ENCODE peak calls at places on chromosome 9, in five cellular contexts. U is esophagus muscularis mucosa, Y is upper lobe of left lung, B is sigmoid colon, P is Panc1. J is an unnamed sample. For H3K4me1, the result is how much of the 10 kb centered on the place peaks cover.

GRCh38 chr9:93336720-93337119 is 114.8 kb upstream of the FAM120A start:
- DNase-seq in U (peak), Y (no peak), B (no peak), P (no peak), J (no peak)

GRCh38 chr9:124198948-124199347 is 58.8 kb upstream of the NEK6 start:
- DNase-seq in U (no peak), Y (no peak), B (peak), P (no peak), J (no peak)

GRCh38 chr9:105656131-105656921 is 5.9 kb upstream of the TAL2 start:
- DNase-seq in U (no peak), Y (no peak), B (no peak), P (no peak), J (no peak)

GRCh38 chr9:93676310-93677054 is 100.1 kb downstream of the PHF2 start:
- DNase-seq in U (no peak), Y (peak), B (peak), P (no peak), J (peak)

GRCh38 chr9:18208166-18209059 is 265.5 kb upstream of the ADAMTSL1 start:
- DNase-seq in U (no peak), Y (peak), B (no peak), P (no peak), J (no peak)

GRCh38 chr9:36698984-36699383 is 126.3 kb downstream of the MELK start:
- DNase-seq in U (peak), Y (no peak), B (no peak), P (no peak), J (no peak)

GRCh38 chr9:127908660-127908926 is 8.2 kb downstream of the ST6GALNAC4 start:
- DNase-seq in U (no peak), Y (no peak), B (no peak), P (no peak), J (no peak)

GRCh38 chr9:99184073-99184426 is 37.7 kb downstream of the ALG2 start:
- DNase-seq in U (peak), Y (no peak), B (no peak), P (no peak), J (no peak)

GRCh38 chr9:106772523-106773290 is 90.3 kb upstream of the ZNF462 start:
- DNase-seq in U (no peak), Y (no peak), B (no peak), P (no peak), J (no peak)

GRCh38 chr9:137873408-137873807 is 4.2 kb upstream of the CACNA1B start:
- DNase-seq in U (peak), Y (no peak), B (no peak), P (no peak), J (no peak)

GRCh38 chr9:32434892-32435291 is 50.4 kb downstream of the ACO1 start:
- DNase-seq in U (no peak), Y (no peak), B (no peak), P (no peak), J (no peak)

GRCh38 chr9:134455951-134456739 is 129.9 kb downstream of the RXRA start:
- DNase-seq in U (peak), Y (peak), B (peak), P (no peak), J (peak)

GRCh38 chr9:135291165-135291564 is 188.4 kb upstream of the PPP1R26 start:
- DNase-seq in U (no peak), Y (no peak), B (no peak), P (no peak), J (no peak)

GRCh38 chr9:113355197-113355596 is 5.9 kb downstream of the BSPRY start:
- DNase-seq in U (no peak), Y (no peak), B (no peak), P (no peak), J (no peak)

GRCh38 chr9:97220894-97221477 is 86.5 kb upstream of the CCDC180 start:
- DNase-seq in U (no peak), Y (no peak), B (no peak), P (no peak), J (no peak)

GRCh38 chr9:89919171-89919681 is 314.4 kb downstream of the GADD45G start:
- DNase-seq in U (peak), Y (peak), B (no peak), P (peak), J (peak)

GRCh38 chr9:131666029-131666428 is 73.8 kb downstream of the RAPGEF1 start:
- DNase-seq in U (no peak), Y (no peak), B (no peak), P (no peak), J (no peak)

GRCh38 chr9:1997646-1998045 is 17.5 kb upstream of the SMARCA2 start:
- DNase-seq in U (no peak), Y (no peak), B (no peak), P (no peak), J (no peak)

GRCh38 chr9:21414220-21414940 is 5.5 kb downstream of the IFNA8 start:
- DNase-seq in U (no peak), Y (no peak), B (no peak), P (no peak), J (no peak)

GRCh38 chr9:69971643-69972449 is 71.8 kb upstream of the MAMDC2 start:
- DNase-seq in U (no peak), Y (peak), B (peak), P (peak), J (peak)

GRCh38 chr9:88816141-88816540 is 175.1 kb upstream of the S1PR3 start:
- DNase-seq in U (no peak), Y (no peak), B (no peak), P (no peak), J (no peak)

GRCh38 chr9:126548312-126548711 is 65.4 kb upstream of the LMX1B start:
- DNase-seq in U (no peak), Y (no peak), B (no peak), P (no peak), J (no peak)

GRCh38 chr9:96567203-96567700 is 52.4 kb downstream of the CDC14B start:
- DNase-seq in U (no peak), Y (no peak), B (no peak), P (no peak), J (no peak)

GRCh38 chr9:101513351-101513750 is 20.3 kb upstream of the RNF20 start:
- DNase-seq in U (no peak), Y (no peak), B (no peak), P (no peak), J (no peak)

GRCh38 chr9:116737137-116737546 is 50.0 kb downstream of the TRIM32 start:
- DNase-seq in U (no peak), Y (peak), B (peak), P (peak), J (peak)

GRCh38 chr9:20988916-20989315 is 42.5 kb downstream of the HACD4 start:
- DNase-seq in U (no peak), Y (no peak), B (no peak), P (no peak), J (no peak)

GRCh38 chr9:126722922-126723806 is 81.7 kb upstream of the ZBTB43 start:
- DNase-seq in U (peak), Y (peak), B (peak), P (no peak), J (no peak)

GRCh38 chr9:79057576-79057975 is 514.2 kb upstream of the TLE4 start:
- DNase-seq in U (no peak), Y (no peak), B (no peak), P (no peak), J (no peak)

GRCh38 chr9:91778031-91778430 is 172.0 kb downstream of the ROR2 start:
- DNase-seq in U (no peak), Y (no peak), B (peak), P (no peak), J (no peak)

GRCh38 chr9:131396626-131397025 is 2.7 kb downstream of the PRRC2B start:
- DNase-seq in U (no peak), Y (no peak), B (no peak), P (no peak), J (no peak)

GRCh38 chr9:93597142-93597706 is 20.8 kb downstream of the PHF2 start:
- DNase-seq in U (no peak), Y (no peak), B (no peak), P (no peak), J (peak)

GRCh38 chr9:27033815-27034403 is 28.4 kb upstream of the LRRC19 start:
- DNase-seq in U (no peak), Y (peak), B (peak), P (peak), J (no peak)

GRCh38 chr9:72412483-72413040 is 47.6 kb upstream of the ZFAND5 start:
- DNase-seq in U (no peak), Y (no peak), B (no peak), P (no peak), J (no peak)

GRCh38 chr9:89422151-89422918 is 75.6 kb downstream of the SEMA4D start:
- DNase-seq in U (no peak), Y (no peak), B (no peak), P (no peak), J (no peak)

GRCh38 chr9:69829484-69829883 is 8.9 kb downstream of the CFAP95 start:
- DNase-seq in U (no peak), Y (no peak), B (no peak), P (no peak), J (no peak)

GRCh38 chr9:2576631-2577030 is 45.0 kb upstream of the VLDLR start:
- DNase-seq in U (no peak), Y (no peak), B (no peak), P (no peak), J (no peak)

GRCh38 chr9:76218868-76219462 is 175.3 kb downstream of the RFK start:
- DNase-seq in U (no peak), Y (no peak), B (no peak), P (no peak), J (no peak)

DNA sequence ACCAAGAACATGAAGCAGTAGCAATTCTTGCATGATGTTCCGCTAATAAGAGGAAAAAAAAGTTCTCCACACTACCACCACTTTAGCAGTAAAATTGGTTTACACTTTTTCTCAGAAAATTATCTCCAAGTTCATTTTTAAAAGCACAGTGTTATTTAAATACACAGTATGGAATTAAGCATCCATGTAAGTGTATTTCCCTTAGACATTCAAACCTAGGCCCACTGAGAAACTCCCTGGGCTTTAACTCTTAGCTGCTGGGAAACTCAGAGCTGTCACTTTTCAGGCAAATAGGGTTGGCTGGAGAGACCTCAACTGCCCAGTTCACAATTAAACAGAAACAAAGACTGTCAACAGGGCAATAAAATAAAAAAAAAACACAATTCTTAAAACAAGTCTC is 2.7 kb downstream of the GNAQ start:
- DNase-seq in U (no peak), Y (no peak), B (no peak), P (no peak), J (no peak)
- H3K27ac ChIP-seq in U (peak), Y (peak), B (peak), P (no peak), J (peak)

DNA sequence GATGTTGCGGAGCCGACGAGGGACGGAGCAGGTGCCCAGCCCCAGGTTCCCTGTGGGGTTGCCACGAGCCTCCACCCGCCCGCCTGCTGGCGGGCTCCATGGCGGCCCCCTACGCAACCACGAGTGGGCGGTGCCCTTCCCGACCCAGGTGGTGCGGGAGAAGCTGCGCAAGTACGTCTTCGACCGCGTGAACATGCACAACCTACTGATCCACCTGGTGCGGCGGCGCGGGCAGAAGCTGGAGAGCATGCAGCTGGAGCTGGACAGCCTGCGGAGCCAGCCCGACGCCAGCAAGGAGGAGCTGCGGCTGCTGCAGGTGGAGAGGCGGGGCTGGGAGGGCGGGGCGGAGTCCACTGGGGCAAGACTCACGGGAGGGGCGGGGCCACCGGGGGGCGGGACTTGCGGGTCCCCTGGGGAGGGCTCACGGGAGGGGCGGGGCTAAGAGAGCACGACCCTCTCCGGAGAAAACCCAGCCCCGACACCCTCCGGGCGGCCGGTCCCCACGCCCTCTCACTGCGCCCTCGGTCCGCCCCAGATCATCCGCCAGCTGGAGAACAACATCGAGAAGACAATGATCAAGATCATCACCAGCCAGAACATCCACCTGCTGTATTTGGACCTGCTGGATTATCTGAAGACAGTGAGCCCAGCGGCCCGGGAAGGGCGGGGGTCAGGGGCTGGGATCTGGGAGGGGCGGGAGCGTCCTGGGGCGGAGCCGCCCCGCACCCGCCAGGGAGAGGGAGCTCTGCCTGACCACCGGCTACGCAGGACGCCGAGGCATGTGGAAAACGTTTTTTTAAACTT is 3.9 kb downstream of the CCDC183 start:
- DNase-seq in U (no peak), Y (peak), B (peak), P (no peak), J (no peak)
- TF ChIP-seq POLR2AphosphoS5 in U (no peak), Y (no peak), B (no peak), P (no peak), J (no peak)

GRCh38 chr9:133114451-133114885 is 6.6 kb downstream of the RALGDS start:
- DNase-seq in U (no peak), Y (peak), B (peak), P (no peak), J (no peak)

GRCh38 chr9:133113928-133114351 is 7.1 kb downstream of the RALGDS start:
- DNase-seq in U (no peak), Y (no peak), B (peak), P (no peak), J (no peak)

GRCh38 chr9:133111461-133112360 is 9.3 kb downstream of the RALGDS start:
- DNase-seq in U (no peak), Y (no peak), B (peak), P (no peak), J (peak)

GRCh38 chr9:133113163-133113927 is 7.7 kb downstream of the RALGDS start:
- DNase-seq in U (no peak), Y (peak), B (peak), P (no peak), J (no peak)

GRCh38 chr9:133112361-133113026 is 8.5 kb downstream of the RALGDS start:
- DNase-seq in U (no peak), Y (peak), B (peak), P (no peak), J (peak)
- H3K4me1 ChIP-seq in U (half or more), Y (half or more), B (half or more), P (under half), J (half or more)

GRCh38 chr9:82489579-82489915 is 501.0 kb downstream of the SPATA31D1 start:
- DNase-seq in U (no peak), Y (no peak), B (no peak), P (no peak), J (no peak)
- H3K27ac ChIP-seq in U (peak), Y (no peak), B (peak), P (no peak), J (peak)

GRCh38 chr9:130175355-130175754 is 3.2 kb downstream of the NCS1 start:
- DNase-seq in U (no peak), Y (no peak), B (peak), P (no peak), J (no peak)
- TF ChIP-seq POLR2AphosphoS5 in U (no peak), Y (no peak), B (no peak), P (no peak), J (no peak)

GRCh38 chr9:95014917-95015316 is 288.4 kb downstream of the AOPEP start:
- DNase-seq in U (no peak), Y (no peak), B (no peak), P (no peak), J (no peak)
- H3K4me1 ChIP-seq in U (half or more), Y (under half), B (half or more), P (half or more), J (under half)

GRCh38 chr9:112144807-112145206 is 30.3 kb downstream of the SUSD1 start:
- DNase-seq in U (no peak), Y (no peak), B (no peak), P (no peak), J (no peak)
- H3K27ac ChIP-seq in U (no peak), Y (no peak), B (no peak), P (no peak), J (no peak)

DNA sequence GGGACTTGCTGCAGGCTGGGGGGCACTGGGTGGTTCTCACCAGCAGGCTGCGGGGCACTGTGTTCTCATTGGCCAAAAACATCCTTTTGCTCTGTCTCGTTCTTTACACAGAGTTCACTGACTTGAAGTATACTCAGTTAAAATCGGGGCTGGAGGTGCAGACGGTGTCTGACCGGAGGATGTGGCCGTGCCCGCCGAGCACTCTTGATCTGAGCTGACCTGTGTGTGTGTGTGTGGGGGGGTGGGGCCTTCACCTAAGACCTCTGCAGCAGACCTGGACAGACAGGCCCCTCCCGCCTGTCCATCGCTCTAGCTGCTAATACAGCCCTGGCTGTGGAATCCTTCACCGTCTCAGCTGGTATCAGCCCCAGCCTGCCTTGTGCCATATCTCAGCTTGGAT is 7.1 kb downstream of the TOR1B start:
- DNase-seq in U (no peak), Y (no peak), B (no peak), P (no peak), J (no peak)
- TF ChIP-seq POLR2AphosphoS5 in U (no peak), Y (no peak), B (no peak), P (no peak), J (no peak)